ENCODE peak calls at places on chromosomes 11 and 22, in five cellular contexts. L is ovary, J is lower leg skin, P is heart left ventricle, M is brain microvascular endothelial cell. A is an unnamed sample.

GRCh38 chr11:7558046-7558445 is 44.2 kb downstream of the PPFIBP2 start:
- DNase-seq in L (no peak), J (no peak), P (no peak), M (no peak), A (no peak)

GRCh38 chr11:108592591-108593213 is 866 bp downstream of the EXPH5 start:
- DNase-seq in L (peak), J (peak), P (no peak), M (no peak), A (no peak)

GRCh38 chr11:7572001-7572712 is 58.4 kb downstream of the PPFIBP2 start:
- DNase-seq in L (no peak), J (no peak), P (no peak), M (no peak), A (no peak)

GRCh38 chr11:45096636-45097035 is 49.8 kb upstream of the PRDM11 start:
- DNase-seq in L (no peak), J (peak), P (no peak), M (no peak), A (no peak)

GRCh38 chr11:122595246-122595645 is 60.3 kb upstream of the UBASH3B start:
- DNase-seq in L (no peak), J (no peak), P (no peak), M (no peak), A (no peak)

GRCh38 chr11:45736424-45736823 is 68.5 kb upstream of the SLC35C1 start:
- DNase-seq in L (no peak), J (no peak), P (no peak), M (no peak), A (no peak)

GRCh38 chr11:15826826-15827225 is 529.5 kb downstream of the SOX6 start:
- DNase-seq in L (peak), J (no peak), P (peak), M (peak), A (no peak)

GRCh38 chr11:34916810-34917780 is 677 bp downstream of the PDHX start:
- DNase-seq in L (no peak), J (no peak), P (no peak), M (peak), A (no peak)

GRCh38 chr22:49155039-49155808 is 672.4 kb downstream of the BRD1 start:
- DNase-seq in L (no peak), J (peak), P (peak), M (no peak), A (no peak)

GRCh38 chr11:45110562-45110961 is 35.9 kb upstream of the PRDM11 start:
- DNase-seq in L (no peak), J (no peak), P (no peak), M (peak), A (no peak)

GRCh38 chr11:128422576-128423370 is 164.6 kb downstream of the ETS1 start:
- DNase-seq in L (no peak), J (no peak), P (no peak), M (no peak), A (no peak)

GRCh38 chr22:30946354-30946753 is 22.2 kb downstream of the MORC2 start:
- DNase-seq in L (no peak), J (no peak), P (no peak), M (no peak), A (no peak)

GRCh38 chr11:24064309-24064903 is 432.4 kb upstream of the LUZP2 start:
- DNase-seq in L (no peak), J (no peak), P (no peak), M (peak), A (no peak)

GRCh38 chr22:27796829-27797792 is 4.4 kb downstream of the MN1 start:
- DNase-seq in L (no peak), J (no peak), P (peak), M (no peak), A (no peak)

GRCh38 chr22:44870021-44870420 is 117.6 kb downstream of the ARHGAP8 start:
- DNase-seq in L (no peak), J (no peak), P (peak), M (no peak), A (no peak)

DNA sequence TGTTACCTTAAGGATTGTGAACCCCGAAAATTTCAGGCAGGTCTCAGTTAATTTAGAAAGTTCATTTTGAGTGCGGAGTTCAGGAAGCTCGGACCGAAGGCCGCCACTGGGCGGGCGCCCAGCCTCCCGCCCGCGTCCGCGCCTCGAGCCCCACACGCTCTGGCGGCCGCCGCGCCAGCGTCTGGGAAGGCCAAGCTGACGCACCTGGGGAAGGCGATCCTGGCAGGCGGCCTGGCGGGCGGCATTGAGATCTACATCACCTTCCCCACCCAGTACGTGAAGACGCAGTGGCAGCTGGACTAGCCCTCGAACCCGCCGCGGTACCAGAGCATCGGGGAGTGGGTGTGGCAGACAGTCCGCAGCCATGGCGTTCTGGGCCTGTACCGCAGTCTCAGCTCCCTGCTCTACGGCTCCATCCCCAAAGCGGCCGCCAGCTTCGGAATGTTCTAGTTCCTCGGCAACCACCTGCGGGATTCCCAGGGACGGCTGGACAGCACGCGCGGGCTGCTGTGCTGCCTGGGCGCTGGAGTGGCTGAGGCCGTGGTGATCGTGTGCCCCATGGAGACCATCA is 79.5 kb downstream of the CCDC83 start:
- DNase-seq in L (no peak), J (no peak), P (no peak), M (no peak), A (no peak)
- H3K4me3 ChIP-seq in L (no peak), J (no peak), P (peak), M (peak), A (no peak)

GRCh38 chr11:78310500-78310909 is 107.1 kb downstream of the GAB2 start:
- DNase-seq in L (peak), J (no peak), P (peak), M (peak), A (no peak)
- TF ChIP-seq CTCF in L (no peak), J (no peak), P (no peak), M (no peak), A (no peak)

GRCh38 chr11:67268684-67269268 is 2.5 kb downstream of the GRK2 start:
- DNase-seq in L (no peak), J (no peak), P (peak), M (no peak), A (no peak)
- H3K4me3 ChIP-seq in L (no peak), J (no peak), P (peak), M (no peak), A (no peak)

GRCh38 chr11:126578426-126578825 is 222.9 kb downstream of the ST3GAL4 start:
- DNase-seq in L (no peak), J (no peak), P (no peak), M (no peak), A (no peak)

GRCh38 chr11:126570489-126570888 is 215.0 kb downstream of the ST3GAL4 start:
- DNase-seq in L (no peak), J (no peak), P (no peak), M (no peak), A (no peak)

GRCh38 chr11:126578021-126578420 is 222.5 kb downstream of the ST3GAL4 start:
- DNase-seq in L (no peak), J (no peak), P (no peak), M (no peak), A (no peak)

GRCh38 chr11:126575849-126576248 is 220.4 kb downstream of the ST3GAL4 start:
- DNase-seq in L (no peak), J (no peak), P (no peak), M (no peak), A (no peak)

GRCh38 chr11:126573325-126574076 is 218.0 kb downstream of the ST3GAL4 start:
- DNase-seq in L (no peak), J (no peak), P (no peak), M (no peak), A (no peak)
- TF ChIP-seq CTCF in L (no peak), J (no peak), P (no peak), M (peak), A (peak)

GRCh38 chr22:33565580-33565995 is 354.7 kb downstream of the LARGE1 start:
- DNase-seq in L (no peak), J (peak), P (no peak), M (no peak), A (no peak)
- H3K4me3 ChIP-seq in L (no peak), J (no peak), P (no peak), M (no peak), A (no peak)

GRCh38 chr22:25029181-25029580 is 76.7 kb downstream of the KIAA1671 start:
- DNase-seq in L (no peak), J (no peak), P (no peak), M (no peak), A (no peak)

GRCh38 chr22:25027052-25027525 is 74.6 kb downstream of the KIAA1671 start:
- DNase-seq in L (no peak), J (no peak), P (no peak), M (no peak), A (no peak)

GRCh38 chr22:25027552-25027951 is 75.0 kb downstream of the KIAA1671 start:
- DNase-seq in L (no peak), J (no peak), P (no peak), M (no peak), A (no peak)

GRCh38 chr22:25028841-25029141 is 76.3 kb downstream of the KIAA1671 start:
- DNase-seq in L (no peak), J (no peak), P (no peak), M (no peak), A (no peak)

GRCh38 chr22:25027959-25028840 is 75.7 kb downstream of the KIAA1671 start:
- DNase-seq in L (peak), J (no peak), P (no peak), M (peak), A (no peak)
- TF ChIP-seq CTCF in L (peak), J (no peak), P (peak), M (peak), A (peak)

GRCh38 chr22:36406721-36407120 is 19.0 kb upstream of the MYH9 start:
- DNase-seq in L (no peak), J (no peak), P (no peak), M (no peak), A (no peak)

GRCh38 chr22:36406139-36406538 is 18.4 kb upstream of the MYH9 start:
- DNase-seq in L (no peak), J (no peak), P (no peak), M (no peak), A (no peak)

GRCh38 chr22:36404436-36404835 is 16.7 kb upstream of the MYH9 start:
- DNase-seq in L (no peak), J (no peak), P (no peak), M (no peak), A (no peak)

GRCh38 chr22:36405671-36406070 is 17.9 kb upstream of the MYH9 start:
- DNase-seq in L (no peak), J (no peak), P (peak), M (no peak), A (no peak)

DNA sequence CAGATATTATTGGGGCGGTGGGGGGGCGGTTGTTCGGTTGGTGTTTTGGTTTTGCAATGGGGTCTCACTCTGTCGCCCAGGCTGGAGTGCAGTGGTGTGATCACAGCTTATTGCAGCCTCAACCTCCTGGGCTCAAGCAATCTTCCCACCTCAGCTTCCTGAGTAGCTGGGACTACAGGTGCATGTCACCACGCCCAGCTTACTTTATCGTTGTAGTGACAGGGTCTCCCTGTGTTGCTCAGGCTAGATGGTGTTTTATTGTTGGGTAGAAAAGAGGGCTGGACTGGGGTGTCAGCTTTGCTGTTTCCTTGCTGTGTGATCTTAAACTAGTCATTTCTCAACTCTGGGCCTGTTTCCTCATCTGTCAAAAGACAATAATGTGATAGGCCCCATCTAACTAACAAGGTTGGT is 17.5 kb upstream of the MYH9 start:
- DNase-seq in L (no peak), J (no peak), P (no peak), M (no peak), A (no peak)
- H3K4me3 ChIP-seq in L (no peak), J (no peak), P (no peak), M (no peak), A (no peak)